ENCODE peak calls at places on chromosomes 7 and 10, in five cellular contexts. G is GM23248; B is pancreas; V is Panc1; W is CD4-positive, alpha-beta T cell. U is an unnamed sample.

GRCh38 chr10:97124211-97124610 is 61.5 kb downstream of the SLIT1 start:
- DNase-seq in G (no peak), B (no peak), V (no peak), W (no peak), U (no peak)

GRCh38 chr10:121864168-121864567 is 63.7 kb downstream of the ATE1 start:
- DNase-seq in G (no peak), B (no peak), V (no peak), W (no peak), U (no peak)

GRCh38 chr7:149773446-149774236 is at the start of gene ZNF467:
- DNase-seq in G (peak), B (peak), V (no peak), W (peak), U (peak)

GRCh38 chr7:135597181-135597925 is 39.6 kb downstream of the NUP205 start:
- DNase-seq in G (peak), B (no peak), V (no peak), W (no peak), U (no peak)

GRCh38 chr7:15012135-15012534 is 109.6 kb upstream of the DGKB start:
- DNase-seq in G (no peak), B (no peak), V (no peak), W (no peak), U (no peak)

GRCh38 chr7:104328970-104329825 is 795 bp downstream of the LHFPL3 start:
- DNase-seq in G (peak), B (peak), V (no peak), W (no peak), U (peak)

GRCh38 chr7:36570508-36571219 is 153.6 kb downstream of the AOAH start:
- DNase-seq in G (no peak), B (no peak), V (no peak), W (no peak), U (no peak)

GRCh38 chr7:132518102-132518838 is 58.0 kb downstream of the PLXNA4 start:
- DNase-seq in G (peak), B (no peak), V (peak), W (no peak), U (no peak)

GRCh38 chr10:79103585-79103984 is 34.8 kb downstream of the ZMIZ1 start:
- DNase-seq in G (peak), B (no peak), V (no peak), W (no peak), U (no peak)

GRCh38 chr7:129299889-129300288 is 75.1 kb downstream of the AHCYL2 start:
- DNase-seq in G (no peak), B (no peak), V (no peak), W (no peak), U (no peak)

GRCh38 chr10:3749011-3749410 is 36.0 kb downstream of the KLF6 start:
- DNase-seq in G (no peak), B (no peak), V (no peak), W (no peak), U (no peak)

GRCh38 chr10:50577681-50578350 is 45.9 kb downstream of the SGMS1 start:
- DNase-seq in G (peak), B (no peak), V (no peak), W (no peak), U (no peak)

GRCh38 chr7:132248841-132249590 is 327.3 kb downstream of the PLXNA4 start:
- DNase-seq in G (no peak), B (no peak), V (no peak), W (no peak), U (no peak)

GRCh38 chr10:3904419-3904975 is 119.5 kb upstream of the KLF6 start:
- DNase-seq in G (no peak), B (no peak), V (no peak), W (no peak), U (no peak)

DNA sequence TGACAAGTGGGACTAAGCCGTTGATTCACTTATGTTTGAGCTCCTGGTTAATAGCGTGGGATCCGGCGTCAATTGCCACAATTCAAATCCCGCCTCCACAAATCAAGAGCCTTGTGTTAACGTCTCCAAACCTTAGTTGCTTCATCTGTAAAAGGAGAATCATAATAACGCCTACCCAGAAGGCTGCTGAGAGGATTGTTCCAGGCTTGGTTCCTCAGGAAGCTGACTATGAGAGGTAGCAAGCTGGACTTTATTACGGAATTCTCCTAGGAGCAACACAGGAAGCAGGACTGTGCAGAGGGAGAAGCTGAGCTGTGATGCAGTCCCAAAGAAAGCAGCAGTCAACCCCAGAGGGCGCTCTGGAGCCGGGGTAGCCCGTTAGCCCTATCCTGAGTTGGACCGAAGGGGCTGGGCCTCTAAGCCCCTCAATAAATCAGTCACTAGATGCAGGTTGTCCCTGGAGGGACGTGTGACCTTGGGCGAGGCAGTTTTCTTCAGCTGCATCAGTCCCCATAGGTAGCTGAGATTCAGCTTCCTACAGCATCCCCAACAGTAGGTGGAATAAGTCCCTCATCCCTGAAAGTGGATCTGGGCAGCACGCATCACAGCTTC is 6.9 kb upstream of the BAG3 start:
- DNase-seq in G (peak), B (no peak), V (no peak), W (no peak), U (peak)
- H3K27ac ChIP-seq in G (peak), B (no peak), V (no peak), W (no peak), U (no peak)

GRCh38 chr7:148474421-148474820 is 116.1 kb upstream of the C7orf33 start:
- DNase-seq in G (no peak), B (no peak), V (no peak), W (no peak), U (no peak)

GRCh38 chr7:148481147-148481526 is 109.4 kb upstream of the C7orf33 start:
- DNase-seq in G (no peak), B (no peak), V (no peak), W (no peak), U (no peak)

GRCh38 chr7:148481965-148482626 is 108.5 kb upstream of the C7orf33 start:
- DNase-seq in G (no peak), B (no peak), V (no peak), W (no peak), U (no peak)

GRCh38 chr7:148480479-148481146 is 110.0 kb upstream of the C7orf33 start:
- DNase-seq in G (no peak), B (no peak), V (no peak), W (no peak), U (no peak)

DNA sequence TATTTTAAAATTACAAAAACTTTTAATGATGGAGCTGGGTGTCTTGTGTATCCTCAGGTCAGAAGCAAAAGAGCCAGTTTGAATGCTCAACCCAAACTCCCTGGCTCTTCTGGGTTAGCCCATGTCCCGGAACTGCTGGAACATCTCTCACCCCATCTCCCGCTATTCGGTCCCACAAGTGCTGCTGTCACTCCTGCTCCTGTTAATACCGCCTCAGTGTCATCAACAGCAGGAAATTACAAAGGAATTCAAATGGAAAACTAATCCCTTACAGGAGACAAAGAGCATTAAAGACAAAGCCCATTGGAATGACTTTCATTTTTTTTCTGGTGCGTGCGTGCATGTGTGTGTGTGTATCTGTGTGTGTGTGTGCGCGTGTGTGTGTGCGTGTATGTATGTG is 112.0 kb upstream of the C7orf33 start:
- DNase-seq in G (no peak), B (no peak), V (no peak), W (no peak), U (no peak)
- H3K27ac ChIP-seq in G (no peak), B (no peak), V (no peak), W (no peak), U (no peak)

DNA sequence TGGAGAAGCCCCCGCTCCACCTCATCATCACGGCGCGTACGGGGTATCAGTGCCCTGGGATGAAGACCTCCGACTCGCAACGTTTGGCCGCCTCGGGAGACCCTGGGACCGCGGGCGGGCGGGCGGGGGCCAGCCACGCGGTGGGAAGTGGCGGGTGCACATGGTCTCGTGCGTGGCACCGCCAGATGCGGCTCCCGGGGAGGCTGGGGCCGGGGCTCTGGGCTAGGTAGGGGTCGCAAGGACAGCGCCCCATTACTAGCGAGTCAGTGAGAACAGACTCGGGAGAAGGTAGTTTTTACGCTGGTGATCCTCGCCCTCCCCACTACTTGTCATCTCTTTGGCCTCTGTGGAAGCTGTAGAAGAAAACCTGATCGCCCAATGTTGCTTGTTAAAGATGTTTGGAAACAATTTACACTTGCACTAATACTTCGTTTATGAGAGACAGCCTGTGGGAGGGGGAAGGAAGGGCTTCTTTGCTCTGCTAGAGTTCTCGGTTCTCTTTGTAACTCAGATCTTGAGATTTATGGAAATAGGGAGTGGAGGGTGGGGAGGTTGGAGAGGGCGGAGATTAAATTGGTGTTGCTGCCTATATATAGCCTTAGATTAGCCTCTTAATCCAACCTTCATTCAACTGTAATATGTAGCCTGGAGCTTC is 573 bp downstream of the BZW2 start:
- DNase-seq in G (peak), B (peak), V (no peak), W (no peak), U (no peak)
- H3K27ac ChIP-seq in G (peak), B (peak), V (peak), W (peak), U (peak)

GRCh38 chr7:114822131-114822530 is 99.8 kb upstream of the MDFIC start:
- DNase-seq in G (no peak), B (no peak), V (no peak), W (no peak), U (no peak)

GRCh38 chr7:114818501-114818900 is 103.4 kb upstream of the MDFIC start:
- DNase-seq in G (peak), B (no peak), V (peak), W (no peak), U (no peak)

GRCh38 chr7:114822844-114823243 is 99.0 kb upstream of the MDFIC start:
- DNase-seq in G (no peak), B (no peak), V (no peak), W (no peak), U (no peak)

GRCh38 chr7:114820993-114821945 is 100.6 kb upstream of the MDFIC start:
- DNase-seq in G (peak), B (no peak), V (no peak), W (no peak), U (no peak)

DNA sequence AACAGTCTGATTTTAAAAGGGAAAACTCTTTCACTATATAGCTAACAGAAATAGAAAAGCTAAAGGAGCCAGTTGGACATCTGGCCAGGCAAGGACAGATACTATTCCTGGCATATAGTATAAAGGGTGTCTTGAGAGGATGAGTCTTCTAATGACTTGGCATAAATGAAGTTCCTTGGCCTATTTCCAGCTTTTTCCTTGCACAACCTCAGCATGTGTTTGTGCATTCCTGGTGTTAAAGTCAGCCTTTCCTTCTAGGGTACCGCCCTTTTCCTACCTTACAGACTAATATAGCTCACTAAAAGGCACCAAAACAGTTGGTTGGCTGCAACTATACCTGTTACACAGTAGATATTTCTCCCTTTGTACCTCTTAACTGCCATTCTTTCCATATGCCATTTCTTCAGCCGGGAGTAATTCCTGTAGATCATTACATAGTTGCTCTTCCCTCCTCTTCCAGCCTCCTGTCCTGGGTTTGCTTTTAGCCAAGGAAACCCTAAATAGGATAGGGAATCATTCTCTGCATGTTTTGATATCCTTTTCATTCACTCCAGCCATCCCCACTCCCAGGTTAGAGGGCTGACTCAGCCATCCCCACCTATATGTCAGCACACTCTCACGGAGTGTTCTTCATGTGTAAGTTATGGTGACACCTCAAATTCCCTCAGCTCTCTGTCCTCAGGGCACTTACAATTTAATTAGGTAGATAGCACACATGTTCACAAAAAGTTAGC is 102.1 kb upstream of the MDFIC start:
- DNase-seq in G (peak), B (no peak), V (peak), W (no peak), U (no peak)
- H3K27ac ChIP-seq in G (peak), B (no peak), V (no peak), W (no peak), U (no peak)